ENCODE peak calls at places on chromosome 15, in eight cellular contexts. U is adrenal gland, J is erythroblast, B is body of pancreas, C is IMR-90, H is spleen, S is HCT116, A is A549. E is an unnamed sample.

GRCh38 chr15:63469190-63469589 is 35.2 kb upstream of the USP3 start:
- DNase-seq in A (no peak), S (no peak), H (no peak), C (no peak), U (no peak), B (no peak), J (no peak), E (no peak)

GRCh38 chr15:64521726-64522164 is 61.4 kb downstream of the ZNF609 start:
- DNase-seq in B (peak), J (peak), U (peak), H (no peak), S (peak), A (peak), C (peak), E (peak)

GRCh38 chr15:42157981-42158765 is 1.7 kb upstream of the PLA2G4F start:
- DNase-seq in S (no peak), U (peak), H (no peak), J (no peak), A (no peak), C (peak), B (no peak), E (no peak)

GRCh38 chr15:50883903-50884302 is 24.6 kb upstream of the AP4E1 start:
- DNase-seq in C (peak), B (no peak), J (no peak), H (no peak), A (peak), S (no peak), U (peak), E (no peak)

GRCh38 chr15:70358011-70358819 is 260.5 kb upstream of the TLE3 start:
- DNase-seq in S (no peak), B (no peak), C (no peak), A (no peak), H (no peak), J (no peak), U (no peak), E (no peak)

GRCh38 chr15:66756220-66756769 is 54.3 kb downstream of the SMAD6 start:
- DNase-seq in A (no peak), H (no peak), B (no peak), C (no peak), U (no peak), J (no peak), S (no peak), E (no peak)

GRCh38 chr15:67146214-67146613 is 80.8 kb downstream of the SMAD3 start:
- DNase-seq in J (no peak), H (no peak), B (peak), U (peak), S (no peak), A (peak), C (peak), E (peak)

GRCh38 chr15:31511707-31512310 is 185.2 kb downstream of the KLF13 start:
- DNase-seq in A (no peak), B (no peak), J (no peak), U (no peak), H (no peak), C (no peak), S (no peak), E (no peak)

GRCh38 chr15:83062768-83063180 is 4.3 kb downstream of the BTBD1 start:
- DNase-seq in U (peak), S (no peak), H (no peak), J (peak), A (no peak), C (no peak), B (no peak), E (no peak)

GRCh38 chr15:66614456-66615174 is 48.8 kb upstream of the LCTL start:
- DNase-seq in H (no peak), A (no peak), C (no peak), B (no peak), J (no peak), U (no peak), S (no peak), E (no peak)

GRCh38 chr15:87211547-87211946 is 1045.0 kb downstream of the NTRK3 start:
- DNase-seq in U (no peak), C (no peak), B (no peak), S (no peak), H (no peak), A (no peak), J (no peak), E (no peak)

DNA sequence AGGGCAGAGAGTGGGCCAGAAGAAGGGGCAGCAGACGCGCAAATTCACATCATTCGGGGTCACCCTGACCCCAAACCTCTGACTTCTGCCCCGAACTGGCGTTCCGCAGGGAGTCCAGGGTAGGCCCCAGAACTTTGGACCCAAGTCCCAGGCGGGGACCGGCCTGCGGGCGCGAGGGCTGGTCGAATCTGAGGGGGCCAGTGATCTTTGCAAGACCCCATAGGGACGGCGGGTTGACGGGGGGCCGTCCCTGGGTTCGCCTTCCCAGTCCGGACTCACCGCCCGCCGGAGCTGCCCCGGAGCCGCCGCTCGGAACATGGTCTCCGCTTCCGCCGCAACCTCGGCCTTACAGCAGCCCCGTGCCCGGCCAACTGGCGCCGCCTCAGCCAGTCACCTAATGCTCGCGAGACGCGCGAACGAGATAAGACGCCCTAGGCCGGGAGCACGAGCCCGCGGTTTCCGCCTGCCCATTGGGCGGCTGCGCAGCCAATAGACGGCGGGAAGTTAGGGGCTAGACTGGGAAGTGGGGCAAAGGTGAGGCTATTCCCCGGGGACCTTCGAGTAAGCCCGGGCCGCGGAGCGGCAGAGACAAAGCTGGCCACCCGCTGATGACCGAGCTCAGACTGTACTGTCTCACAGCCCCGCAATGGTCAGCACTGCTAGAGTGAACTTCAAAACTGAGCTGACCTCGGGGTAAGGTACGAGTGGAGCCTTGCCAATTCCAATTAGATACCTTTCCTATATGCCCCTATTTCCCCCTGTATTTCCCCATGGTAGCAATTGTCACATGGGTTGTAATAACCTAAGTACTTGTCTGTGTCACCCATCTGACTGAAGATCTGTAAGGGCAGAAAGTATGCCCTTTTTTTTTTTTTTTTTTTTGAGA is at the start of gene ETFA:
- DNase-seq in U (peak), S (peak), H (peak), B (peak), J (peak), A (peak), C (peak), E (peak)
- TF ChIP-seq POLR2A in U (peak), S (peak), H (peak), B (peak), J (peak), A (peak), C (peak), E (peak)

GRCh38 chr15:69200773-69201745 is 40.6 kb downstream of the GLCE start:
- DNase-seq in J (no peak), B (no peak), C (no peak), S (peak), U (no peak), A (peak), H (no peak), E (no peak)
- TF ChIP-seq POLR2A in J (no peak), B (no peak), C (no peak), S (no peak), U (no peak), A (no peak), H (no peak), E (no peak)

GRCh38 chr15:40941078-40941527 is 12.0 kb downstream of the DLL4 start:
- DNase-seq in S (no peak), C (no peak), B (no peak), J (no peak), U (no peak), H (no peak), A (no peak), E (peak)

GRCh38 chr15:40939909-40940801 is 11.0 kb downstream of the DLL4 start:
- DNase-seq in C (no peak), B (no peak), J (no peak), U (no peak), A (no peak), H (peak), S (no peak), E (peak)

GRCh38 chr15:40942337-40942854 is 10.9 kb upstream of the CHAC1 start:
- DNase-seq in J (peak), A (no peak), B (no peak), S (no peak), U (no peak), H (no peak), C (no peak), E (no peak)

GRCh38 chr15:40942865-40943264 is 10.4 kb upstream of the CHAC1 start:
- DNase-seq in H (no peak), B (no peak), S (no peak), A (no peak), J (no peak), C (no peak), U (no peak), E (no peak)

GRCh38 chr15:40941528-40942336 is 11.5 kb upstream of the CHAC1 start:
- DNase-seq in A (peak), S (no peak), B (peak), C (peak), U (peak), J (peak), H (peak), E (peak)
- TF ChIP-seq POLR2A in A (no peak), S (peak), B (peak), C (peak), U (peak), J (no peak), H (peak), E (no peak)

GRCh38 chr15:96345560-96346389 is 15.3 kb downstream of the NR2F2 start:
- DNase-seq in H (peak), U (peak), B (peak), J (peak), A (peak), S (no peak), C (peak), E (peak)
- TF ChIP-seq POLR2A in H (no peak), U (no peak), B (no peak), J (no peak), A (no peak), S (no peak), C (no peak), E (no peak)

GRCh38 chr15:49174902-49175301 is 4.9 kb downstream of the GALK2 start:
- DNase-seq in C (no peak), H (no peak), B (no peak), S (no peak), A (no peak), U (no peak), J (peak), E (no peak)

GRCh38 chr15:49169880-49170597 is at the start of gene GALK2:
- DNase-seq in U (peak), H (peak), B (peak), A (peak), S (peak), J (peak), C (peak), E (peak)

GRCh38 chr15:49168026-49168425 is 2.0 kb upstream of the GALK2 start:
- DNase-seq in H (no peak), B (no peak), U (no peak), S (no peak), C (no peak), J (no peak), A (no peak), E (no peak)

DNA sequence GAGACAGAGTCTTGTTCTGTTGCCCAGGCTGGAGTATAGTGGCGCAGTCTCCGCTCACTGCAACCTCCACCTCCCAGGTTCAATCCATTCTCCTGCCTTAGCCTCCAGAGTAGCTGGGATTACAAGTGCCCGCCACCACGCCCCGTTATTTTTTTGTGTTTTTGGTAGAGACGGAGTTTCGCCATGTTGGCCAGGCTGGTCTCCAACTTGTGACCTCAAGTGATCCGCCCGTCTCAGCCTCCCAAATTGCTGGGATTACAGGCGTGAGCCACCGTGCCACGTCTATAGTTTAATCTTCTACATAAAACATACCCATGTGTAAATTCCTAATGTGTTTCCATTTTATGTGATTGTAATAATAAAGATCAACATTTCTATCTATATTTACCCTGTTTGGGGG is 1.7 kb downstream of the GALK2 start:
- DNase-seq in C (no peak), S (no peak), J (no peak), H (no peak), B (no peak), U (no peak), A (no peak), E (no peak)
- TF ChIP-seq POLR2A in C (no peak), S (no peak), J (no peak), H (no peak), B (no peak), U (no peak), A (no peak), E (no peak)